ENCODE peak calls at places on chromosomes 6 and 20, in four cellular contexts. V, F, S and P are unnamed samples.

GRCh38 chr6:107033136-107033535 is 5.1 kb downstream of the MTRES1 start:
- DNase-seq in V (no peak), F (no peak), S (no peak), P (no peak)

GRCh38 chr6:3229566-3230274 is 2.3 kb upstream of the TUBB2B start:
- DNase-seq in V (no peak), F (no peak), S (peak; percentile 46), P (no peak)

GRCh38 chr20:1336699-1337387 is 7.9 kb upstream of the SDCBP2 start:
- DNase-seq in V (no peak), F (no peak), S (no peak), P (no peak)

GRCh38 chr20:50501970-50502745 is 8.0 kb upstream of the PTPN1 start:
- DNase-seq in V (no peak), F (no peak), S (no peak), P (no peak)

GRCh38 chr6:118372413-118372812 is 175.7 kb upstream of the PLN start:
- DNase-seq in V (no peak), F (no peak), S (no peak), P (no peak)

GRCh38 chr20:48877299-48877698 is 44.2 kb upstream of the ARFGEF2 start:
- DNase-seq in V (no peak), F (peak; percentile 66), S (peak; percentile 76), P (no peak)

GRCh38 chr6:53673138-53673801 is 7.7 kb upstream of the KLHL31 start:
- DNase-seq in V (no peak), F (peak; percentile 9), S (no peak), P (no peak)

GRCh38 chr6:125053809-125054208 is 91.6 kb downstream of the RNF217 start:
- DNase-seq in V (no peak), F (no peak), S (no peak), P (no peak)

GRCh38 chr20:2387580-2387979 is 6.9 kb downstream of the TGM6 start:
- DNase-seq in V (no peak), F (no peak), S (no peak), P (no peak)

GRCh38 chr6:27293436-27294152 is 18.5 kb downstream of the POM121L2 start:
- DNase-seq in V (no peak), F (no peak), S (no peak), P (no peak)

GRCh38 chr20:19249515-19249914 is 37.1 kb downstream of the SLC24A3 start:
- DNase-seq in V (no peak), F (peak; percentile 80), S (no peak), P (no peak)

GRCh38 chr6:22145823-22146379 is 150.9 kb downstream of the PRL start:
- DNase-seq in V (peak; percentile 64), F (peak; percentile 41), S (no peak), P (no peak)

GRCh38 chr20:14360386-14360785 is 23.0 kb upstream of the FLRT3 start:
- DNase-seq in V (no peak), F (no peak), S (no peak), P (no peak)

GRCh38 chr6:150702675-150703074 is 103.0 kb downstream of the PLEKHG1 start:
- DNase-seq in V (no peak), F (peak; percentile 37), S (no peak), P (no peak)

GRCh38 chr6:27684264-27685211 is 211.6 kb upstream of the ZNF184 start:
- DNase-seq in V (no peak), F (peak; percentile 93), S (peak; percentile 28), P (peak; percentile 72)

GRCh38 chr20:43925786-43926185 is 11.1 kb downstream of the TOX2 start:
- DNase-seq in V (no peak), F (peak; percentile 71), S (no peak), P (no peak)
- H3K4me3 ChIP-seq in V (no peak overlapping the region), F (no peak overlapping the region), S (no peak overlapping the region), P (no peak overlapping the region)

GRCh38 chr20:38649275-38649891 is 47.8 kb downstream of the ARHGAP40 start:
- DNase-seq in V (no peak), F (peak; percentile 49), S (peak; percentile 61), P (no peak)
- TF ChIP-seq CTCF in V (peak; percentile 75), F (peak; percentile 65), S (peak; percentile 82), P (peak; percentile 67)

GRCh38 chr6:47310131-47310480 is 401 bp upstream of the TNFRSF21 start:
- DNase-seq in V (no peak), F (no peak), S (no peak), P (no peak)
- H3K4me3 ChIP-seq in V (no peak overlapping the region), F (no peak overlapping the region), S (peak overlapping the region; percentile 95), P (no peak overlapping the region)

GRCh38 chr20:60270341-60270740 is 312.1 kb downstream of the CDH26 start:
- DNase-seq in V (no peak), F (no peak), S (no peak), P (no peak)

GRCh38 chr20:60268502-60268901 is 310.3 kb downstream of the CDH26 start:
- DNase-seq in V (no peak), F (no peak), S (no peak), P (no peak)

GRCh38 chr20:60269571-60270162 is 311.4 kb downstream of the CDH26 start:
- DNase-seq in V (no peak), F (no peak), S (no peak), P (no peak)

GRCh38 chr20:60272790-60273189 is 314.6 kb downstream of the CDH26 start:
- DNase-seq in V (no peak), F (no peak), S (no peak), P (no peak)

DNA sequence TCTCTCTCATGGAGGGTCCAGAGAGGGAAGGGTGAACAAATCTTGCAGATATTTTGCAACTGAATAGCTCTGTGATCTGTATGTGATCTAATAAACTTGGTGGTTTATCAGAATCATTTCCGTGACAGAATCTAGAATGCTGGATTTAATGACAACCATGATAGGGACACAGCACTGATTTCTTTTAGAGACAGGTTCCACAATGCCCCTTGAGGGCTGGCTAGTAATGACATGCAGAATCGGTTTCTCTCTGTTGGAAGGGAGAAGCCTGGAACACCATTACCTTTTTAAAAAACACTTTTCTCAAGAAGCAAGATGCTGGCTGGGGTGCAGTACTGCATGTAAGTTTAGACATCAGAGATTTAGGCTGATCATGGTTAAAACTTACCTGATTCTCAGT is 313.4 kb downstream of the CDH26 start:
- DNase-seq in V (no peak), F (no peak), S (no peak), P (no peak)
- TF ChIP-seq CTCF in V (no peak), F (no peak), S (peak; percentile 35), P (peak; percentile 31)

GRCh38 chr6:33430991-33431879 is 11.4 kb downstream of the SYNGAP1 start:
- DNase-seq in V (peak; percentile 76), F (peak; percentile 70), S (peak; percentile 89), P (no peak)

GRCh38 chr6:33431880-33432541 is 12.1 kb downstream of the SYNGAP1 start:
- DNase-seq in V (no peak), F (peak; percentile 89), S (peak; percentile 81), P (no peak)

GRCh38 chr6:33429745-33430042 is 9.8 kb downstream of the SYNGAP1 start:
- DNase-seq in V (no peak), F (no peak), S (no peak), P (no peak)

GRCh38 chr6:33428891-33429744 is 9.3 kb downstream of the SYNGAP1 start:
- DNase-seq in V (no peak), F (no peak), S (no peak), P (no peak)

DNA sequence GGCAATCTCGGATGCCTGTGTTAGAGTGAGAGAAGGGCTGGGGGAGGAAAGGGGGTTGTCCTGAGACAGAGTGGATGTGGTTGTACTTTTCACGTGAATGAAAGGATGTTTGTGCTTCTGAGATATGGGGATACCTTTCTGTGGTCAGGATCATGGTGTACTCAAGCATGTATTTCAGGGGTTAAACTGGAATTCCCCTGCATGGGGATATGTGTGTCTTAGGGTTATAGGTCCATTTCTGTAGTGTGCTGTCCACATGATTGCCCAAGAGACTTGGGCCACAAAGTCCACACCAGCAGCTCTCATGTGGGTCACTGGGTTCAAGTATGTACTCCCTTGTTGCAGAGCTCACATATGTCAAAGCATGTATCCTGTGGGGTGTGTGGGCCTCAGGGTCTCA is 10.5 kb downstream of the SYNGAP1 start:
- DNase-seq in V (no peak), F (no peak), S (no peak), P (no peak)
- H3K4me3 ChIP-seq in V (no peak overlapping the region), F (no peak overlapping the region), S (peak overlapping the region; percentile 68), P (no peak overlapping the region)

GRCh38 chr20:58210398-58210747 is 18.1 kb downstream of the ANKRD60 start:
- DNase-seq in V (no peak), F (no peak), S (no peak), P (no peak)
- TF ChIP-seq CTCF in V (no peak), F (no peak), S (no peak), P (no peak)

DNA sequence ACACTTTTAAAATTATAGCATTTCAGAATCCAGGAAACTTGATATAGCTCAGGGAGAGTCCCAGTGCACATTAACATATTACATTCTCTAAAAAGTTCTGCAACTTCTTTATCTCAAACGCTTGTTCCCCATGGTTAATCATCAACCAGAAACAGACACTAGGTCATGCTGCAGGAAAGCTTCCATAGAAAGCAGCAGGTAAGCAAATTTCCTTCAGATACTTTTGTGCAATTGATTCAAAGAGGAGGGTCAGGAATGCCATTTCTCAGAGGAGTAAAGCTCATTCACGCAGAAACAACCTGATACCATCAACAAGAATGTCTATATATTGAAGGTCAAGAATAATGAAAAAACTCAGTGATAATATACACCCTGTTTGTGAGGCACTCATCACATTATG is 95.4 kb downstream of the LY86 start:
- DNase-seq in V (no peak), F (no peak), S (no peak), P (no peak)
- H3K4me3 ChIP-seq in V (no peak overlapping the region), F (no peak overlapping the region), S (no peak overlapping the region), P (no peak overlapping the region)

GRCh38 chr6:93418448-93419303 is 683 bp downstream of the EPHA7 start:
- DNase-seq in V (peak; percentile 24), F (no peak), S (no peak), P (no peak)

GRCh38 chr6:93419304-93420162 is at the start of gene EPHA7:
- DNase-seq in V (peak; percentile 88), F (peak; percentile 50), S (no peak), P (no peak)

GRCh38 chr6:93416575-93417420 is 2.6 kb downstream of the EPHA7 start:
- DNase-seq in V (peak; percentile 35), F (no peak), S (no peak), P (no peak)

GRCh38 chr6:93418113-93418447 is 1.3 kb downstream of the EPHA7 start:
- DNase-seq in V (no peak), F (no peak), S (no peak), P (no peak)

DNA sequence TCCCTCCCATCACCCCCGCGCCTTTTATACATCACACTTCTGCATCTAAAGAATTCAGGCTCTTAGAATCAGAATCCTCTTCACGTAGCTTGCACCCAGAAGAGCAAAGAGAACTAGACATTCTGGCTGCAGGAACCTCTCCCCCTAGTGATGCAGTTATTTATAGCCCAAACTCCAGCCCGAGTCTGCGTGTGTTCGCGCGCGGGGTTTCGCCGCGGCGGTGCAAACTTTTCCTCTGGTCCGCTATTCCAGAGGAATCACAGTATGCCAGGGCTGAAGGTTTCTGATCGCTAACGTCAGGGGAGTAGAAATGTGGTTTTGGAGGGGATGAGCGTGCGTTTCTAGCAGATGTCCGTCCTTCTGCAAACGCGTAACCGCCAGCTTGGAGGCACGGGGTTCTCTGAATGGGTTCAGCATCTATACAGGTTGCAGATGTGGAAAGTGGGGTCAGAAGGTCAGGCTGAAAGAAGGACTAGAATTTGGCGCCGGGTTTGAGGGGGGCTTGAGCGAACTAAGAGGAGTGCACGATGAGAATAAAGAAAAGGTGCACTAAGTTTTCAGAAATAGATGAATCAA is 1.9 kb downstream of the EPHA7 start:
- DNase-seq in V (no peak), F (no peak), S (no peak), P (no peak)
- TF ChIP-seq CTCF in V (peak; percentile 27), F (no peak), S (no peak), P (no peak)

DNA sequence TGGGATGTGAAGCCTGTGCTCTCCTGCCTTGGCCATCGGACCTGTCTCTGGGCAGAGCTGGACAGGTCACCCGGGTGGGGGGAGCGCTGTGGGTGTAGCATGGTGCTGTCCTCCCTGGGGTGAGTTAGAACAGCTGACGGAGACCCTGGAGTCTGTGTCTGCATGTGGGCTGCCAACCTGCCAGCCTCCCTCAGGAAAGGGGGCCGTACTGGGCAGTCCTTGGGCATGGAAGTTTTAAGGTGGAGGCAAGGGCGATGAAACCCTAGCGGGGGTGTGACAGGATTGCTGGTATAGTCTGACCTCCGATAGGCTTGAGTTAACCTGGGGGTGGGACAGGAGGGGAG is 2.4 kb downstream of the SOX18 start:
- DNase-seq in V (no peak), F (no peak), S (no peak), P (no peak)
- H3K4me3 ChIP-seq in V (no peak overlapping the region), F (no peak overlapping the region), S (no peak overlapping the region), P (no peak overlapping the region)